ENCODE peak calls at places on chromosomes 4 and X, in six cellular contexts. One of them, this sample, is unnamed.

GRCh38 chr4:139988863-139989765 is 164.9 kb downstream of the MAML3 start:
- DNase-seq in NCI-H1092: no peak
- DNase-seq in HEK293T: no peak
- DNase-seq in aorta: peak
- DNase-seq in NCI-H2029 treated with DMSO at 0.1 percent for 48 hours: no peak
- DNase-seq in NAMALWA: no peak
- DNase-seq in this sample: no peak

GRCh38 chrX:47623540-47624027 is 3.9 kb upstream of the SYN1 start:
- DNase-seq in NCI-H1092: peak
- DNase-seq in HEK293T: peak
- DNase-seq in aorta: peak
- DNase-seq in NCI-H2029 treated with DMSO at 0.1 percent for 48 hours: peak
- DNase-seq in NAMALWA: no peak
- DNase-seq in this sample: peak

GRCh38 chrX:254630-255215 is 26.5 kb upstream of the PLCXD1 start:
- DNase-seq in NCI-H1092: no peak
- DNase-seq in HEK293T: no peak
- DNase-seq in aorta: peak
- DNase-seq in NCI-H2029 treated with DMSO at 0.1 percent for 48 hours: no peak
- DNase-seq in NAMALWA: no peak
- DNase-seq in this sample: no peak

GRCh38 chr4:90992213-90992612 is 865.0 kb downstream of the CCSER1 start:
- DNase-seq in NCI-H1092: no peak
- DNase-seq in HEK293T: no peak
- DNase-seq in aorta: no peak
- DNase-seq in NCI-H2029 treated with DMSO at 0.1 percent for 48 hours: no peak
- DNase-seq in NAMALWA: no peak
- DNase-seq in this sample: no peak

GRCh38 chr4:184983660-184984356 is 34.5 kb upstream of the HELT start:
- DNase-seq in NCI-H1092: peak
- DNase-seq in HEK293T: peak
- DNase-seq in aorta: peak
- DNase-seq in NCI-H2029 treated with DMSO at 0.1 percent for 48 hours: peak
- DNase-seq in NAMALWA: peak
- DNase-seq in this sample: peak

GRCh38 chrX:12488220-12488619 is 303.0 kb upstream of the PRPS2 start:
- DNase-seq in NCI-H1092: no peak
- DNase-seq in HEK293T: no peak
- DNase-seq in aorta: no peak
- DNase-seq in NCI-H2029 treated with DMSO at 0.1 percent for 48 hours: no peak
- DNase-seq in NAMALWA: no peak
- DNase-seq in this sample: no peak

GRCh38 chr4:118215826-118216225 is 137.0 kb downstream of the PRSS12 start:
- DNase-seq in NCI-H1092: no peak
- DNase-seq in HEK293T: no peak
- DNase-seq in aorta: no peak
- DNase-seq in NCI-H2029 treated with DMSO at 0.1 percent for 48 hours: no peak
- DNase-seq in NAMALWA: no peak
- DNase-seq in this sample: no peak

GRCh38 chr4:169156392-169156791 is 114.4 kb downstream of the SH3RF1 start:
- DNase-seq in NCI-H1092: no peak
- DNase-seq in HEK293T: no peak
- DNase-seq in aorta: no peak
- DNase-seq in NCI-H2029 treated with DMSO at 0.1 percent for 48 hours: no peak
- DNase-seq in NAMALWA: no peak
- DNase-seq in this sample: no peak

GRCh38 chr4:1746919-1747602 is 25.7 kb downstream of the TACC3 start:
- DNase-seq in NCI-H1092: no peak
- DNase-seq in HEK293T: no peak
- DNase-seq in aorta: no peak
- DNase-seq in NCI-H2029 treated with DMSO at 0.1 percent for 48 hours: no peak
- DNase-seq in NAMALWA: no peak
- DNase-seq in this sample: no peak

GRCh38 chr4:125317526-125317880 is 2.7 kb downstream of the FAT4 start:
- DNase-seq in NCI-H1092: no peak
- DNase-seq in HEK293T: no peak
- DNase-seq in aorta: peak
- DNase-seq in NCI-H2029 treated with DMSO at 0.1 percent for 48 hours: no peak
- DNase-seq in NAMALWA: no peak
- DNase-seq in this sample: peak

GRCh38 chr4:64890131-64890710 is 481.0 kb upstream of the TECRL start:
- DNase-seq in NCI-H1092: no peak
- DNase-seq in HEK293T: no peak
- DNase-seq in aorta: no peak
- DNase-seq in NCI-H2029 treated with DMSO at 0.1 percent for 48 hours: no peak
- DNase-seq in NAMALWA: no peak
- DNase-seq in this sample: no peak

GRCh38 chr4:100023800-100024199 is 73.7 kb upstream of the H2AZ1 start:
- DNase-seq in NCI-H1092: no peak
- DNase-seq in HEK293T: no peak
- DNase-seq in aorta: no peak
- DNase-seq in NCI-H2029 treated with DMSO at 0.1 percent for 48 hours: no peak
- DNase-seq in NAMALWA: no peak
- DNase-seq in this sample: no peak

GRCh38 chrX:14837155-14837554 is 35.7 kb downstream of the FANCB start:
- DNase-seq in NCI-H1092: no peak
- DNase-seq in HEK293T: no peak
- DNase-seq in aorta: no peak
- DNase-seq in NCI-H2029 treated with DMSO at 0.1 percent for 48 hours: no peak
- DNase-seq in NAMALWA: no peak
- DNase-seq in this sample: no peak

GRCh38 chr4:119124314-119124713 is 11.3 kb upstream of the MYOZ2 start:
- DNase-seq in NCI-H1092: no peak
- DNase-seq in HEK293T: no peak
- DNase-seq in aorta: no peak
- DNase-seq in NCI-H2029 treated with DMSO at 0.1 percent for 48 hours: no peak
- DNase-seq in NAMALWA: no peak
- DNase-seq in this sample: no peak

GRCh38 chr4:17324431-17324830 is 187.5 kb downstream of the QDPR start:
- DNase-seq in NCI-H1092: no peak
- DNase-seq in HEK293T: peak
- DNase-seq in aorta: no peak
- DNase-seq in NCI-H2029 treated with DMSO at 0.1 percent for 48 hours: peak
- DNase-seq in NAMALWA: peak
- DNase-seq in this sample: no peak

GRCh38 chr4:55175779-55176231 is 50.4 kb upstream of the KDR start:
- DNase-seq in NCI-H1092: no peak
- DNase-seq in HEK293T: no peak
- DNase-seq in aorta: no peak
- DNase-seq in NCI-H2029 treated with DMSO at 0.1 percent for 48 hours: no peak
- DNase-seq in NAMALWA: no peak
- DNase-seq in this sample: no peak

GRCh38 chr4:92968556-92968955 is 664.8 kb downstream of the GRID2 start:
- DNase-seq in NCI-H1092: no peak
- DNase-seq in HEK293T: no peak
- DNase-seq in aorta: no peak
- DNase-seq in NCI-H2029 treated with DMSO at 0.1 percent for 48 hours: no peak
- DNase-seq in NAMALWA: no peak
- DNase-seq in this sample: no peak

GRCh38 chr4:8704632-8705031 is 112.1 kb downstream of the CPZ start:
- DNase-seq in NCI-H1092: no peak
- DNase-seq in HEK293T: no peak
- DNase-seq in aorta: peak
- DNase-seq in NCI-H2029 treated with DMSO at 0.1 percent for 48 hours: no peak
- DNase-seq in NAMALWA: no peak
- DNase-seq in this sample: no peak

GRCh38 chr4:26991057-26991456 is 130.4 kb downstream of the STIM2 start:
- DNase-seq in NCI-H1092: no peak
- DNase-seq in HEK293T: no peak
- DNase-seq in aorta: no peak
- DNase-seq in NCI-H2029 treated with DMSO at 0.1 percent for 48 hours: no peak
- DNase-seq in NAMALWA: no peak
- DNase-seq in this sample: no peak

GRCh38 chrX:5775985-5776384 is 452.7 kb downstream of the NLGN4X start:
- DNase-seq in NCI-H1092: no peak
- DNase-seq in HEK293T: no peak
- DNase-seq in aorta: no peak
- DNase-seq in NCI-H2029 treated with DMSO at 0.1 percent for 48 hours: no peak
- DNase-seq in NAMALWA: no peak
- DNase-seq in this sample: no peak

GRCh38 chr4:75990129-75990528 is 616 bp downstream of the SDAD1 start:
- DNase-seq in NCI-H1092: no peak
- DNase-seq in HEK293T: no peak
- DNase-seq in aorta: no peak
- DNase-seq in NCI-H2029 treated with DMSO at 0.1 percent for 48 hours: no peak
- DNase-seq in NAMALWA: no peak
- DNase-seq in this sample: no peak

GRCh38 chr4:29326004-29326403 is 1394.2 kb upstream of the PCDH7 start:
- DNase-seq in NCI-H1092: no peak
- DNase-seq in HEK293T: no peak
- DNase-seq in aorta: no peak
- DNase-seq in NCI-H2029 treated with DMSO at 0.1 percent for 48 hours: no peak
- DNase-seq in NAMALWA: no peak
- DNase-seq in this sample: no peak

GRCh38 chrX:115344885-115345653 is 55.6 kb downstream of the LUZP4 start:
- DNase-seq in NCI-H1092: peak
- DNase-seq in HEK293T: peak
- DNase-seq in aorta: peak
- DNase-seq in NCI-H2029 treated with DMSO at 0.1 percent for 48 hours: peak
- DNase-seq in NAMALWA: no peak
- DNase-seq in this sample: peak

GRCh38 chr4:153573881-153574807 is 108.0 kb downstream of the TMEM131L start:
- DNase-seq in NCI-H1092: no peak
- DNase-seq in HEK293T: peak
- DNase-seq in aorta: peak
- DNase-seq in NCI-H2029 treated with DMSO at 0.1 percent for 48 hours: peak
- DNase-seq in NAMALWA: peak
- DNase-seq in this sample: no peak

This sample was measured in NCI-H2227 treated with DMSO at 0.1 percent for 48 hours.